ENCODE peak calls at places on chromosomes 1 and 21, in ten cellular contexts. B, J, I, F, S, R, W, V, Q and X are unnamed samples.
A peak's percentile ranks its signal among the peaks of the same experiment; 100 is the strongest.

GRCh38 chr1:23098463-23099170 is 70.0 kb downstream of the LUZP1 start:
- DNase-seq in B (no peak), J (peak; percentile 43), I (no peak), F (peak; percentile 66), S (peak; percentile 76), R (peak; percentile 36), W (peak; percentile 76), V (peak; percentile 72), Q (peak; percentile 62), X (peak; percentile 65)

GRCh38 chr1:76095800-76096199 is 21.3 kb downstream of the ST6GALNAC3 start:
- DNase-seq in B (no peak), J (no peak), I (no peak), F (no peak), S (no peak), R (no peak), W (no peak), V (peak; percentile 56), Q (no peak), X (no peak)

GRCh38 chr21:44487831-44488230 is 32.5 kb downstream of the LRRC3 start:
- DNase-seq in B (no peak), J (no peak), I (no peak), F (no peak), S (no peak), R (no peak), W (peak; percentile 72), V (peak; percentile 84), Q (peak; percentile 30), X (no peak)

GRCh38 chr1:176205322-176205914 is 1.7 kb downstream of the COP1 start:
- DNase-seq in B (no peak), J (no peak), I (no peak), F (no peak), S (no peak), R (no peak), W (no peak), V (no peak), Q (no peak), X (no peak)

GRCh38 chr1:236142358-236143103 is at the start of gene GPR137B:
- DNase-seq in B (no peak), J (no peak), I (peak; percentile 89), F (peak; percentile 42), S (peak; percentile 51), R (peak; percentile 66), W (peak; percentile 40), V (peak; percentile 65), Q (no peak), X (peak; percentile 55)

GRCh38 chr1:4599521-4599920 is 54.9 kb upstream of the AJAP1 start:
- DNase-seq in B (no peak), J (no peak), I (no peak), F (peak; percentile 22), S (no peak), R (no peak), W (no peak), V (no peak), Q (no peak), X (no peak)

GRCh38 chr1:89952021-89952995 is 42.6 kb upstream of the ZNF326 start:
- DNase-seq in B (no peak), J (no peak), I (no peak), F (no peak), S (no peak), R (no peak), W (no peak), V (no peak), Q (no peak), X (no peak)

GRCh38 chr1:23742670-23743286 is 493 bp upstream of the ELOA start:
- DNase-seq in B (no peak), J (no peak), I (no peak), F (no peak), S (peak; percentile 25), R (no peak), W (no peak), V (no peak), Q (no peak), X (peak; percentile 44)

GRCh38 chr1:88462481-88463261 is 221.4 kb upstream of the PKN2 start:
- DNase-seq in B (no peak), J (no peak), I (peak; percentile 84), F (no peak), S (peak; percentile 28), R (no peak), W (no peak), V (peak; percentile 74), Q (no peak), X (no peak)

GRCh38 chr1:24468605-24469004 is 34.0 kb upstream of the RCAN3 start:
- DNase-seq in B (no peak), J (no peak), I (no peak), F (no peak), S (no peak), R (no peak), W (no peak), V (no peak), Q (no peak), X (no peak)

GRCh38 chr1:6351480-6352137 is 42.0 kb downstream of the ACOT7 start:
- DNase-seq in B (no peak), J (no peak), I (no peak), F (peak; percentile 73), S (no peak), R (no peak), W (no peak), V (no peak), Q (no peak), X (peak; percentile 81)

GRCh38 chr1:160400284-160400645 is at the start of gene VANGL2:
- DNase-seq in B (no peak), J (no peak), I (peak; percentile 95), F (peak; percentile 78), S (peak; percentile 83), R (peak; percentile 62), W (peak; percentile 95), V (peak; percentile 96), Q (no peak), X (peak; percentile 83)

DNA sequence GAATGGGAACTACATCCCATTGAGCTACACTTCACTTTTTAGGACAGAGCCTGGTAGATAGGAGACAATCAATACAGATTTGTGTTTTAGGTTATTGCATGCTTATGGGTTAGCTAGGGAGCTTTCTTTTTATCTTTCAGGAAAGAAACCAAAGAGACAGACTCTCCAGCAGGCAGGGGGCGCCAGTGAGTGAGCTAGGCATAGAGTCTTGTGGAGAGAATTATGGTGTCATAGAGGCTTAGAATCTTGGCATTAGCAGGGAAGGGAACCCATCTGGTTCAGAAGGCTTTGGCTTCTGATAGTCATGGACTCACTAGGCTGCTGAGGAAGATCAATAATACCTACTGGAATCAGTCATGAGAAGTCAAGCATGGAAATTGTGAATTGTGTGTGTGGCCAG is at the start of gene SMCP:
- DNase-seq in B (no peak), J (no peak), I (no peak), F (no peak), S (no peak), R (no peak), W (peak; percentile 27), V (peak; percentile 84), Q (no peak), X (no peak)
- TF ChIP-seq CTCF in B (no peak), J (no peak), I (no peak), F (no peak), S (no peak), R (no peak), W (peak; percentile 40), V (peak; percentile 62), Q (no peak), X (no peak)

GRCh38 chr21:17527240-17527639 is 14.4 kb downstream of the CXADR start:
- DNase-seq in B (no peak), J (no peak), I (no peak), F (no peak), S (no peak), R (no peak), W (no peak), V (no peak), Q (peak; percentile 83), X (no peak)

GRCh38 chr21:17529648-17530047 is 16.8 kb downstream of the CXADR start:
- DNase-seq in B (no peak), J (no peak), I (no peak), F (no peak), S (no peak), R (no peak), W (no peak), V (no peak), Q (no peak), X (no peak)

GRCh38 chr21:17526771-17527170 is 13.9 kb downstream of the CXADR start:
- DNase-seq in B (no peak), J (no peak), I (no peak), F (no peak), S (no peak), R (no peak), W (no peak), V (no peak), Q (no peak), X (no peak)

GRCh38 chr21:17524635-17525034 is 11.8 kb downstream of the CXADR start:
- DNase-seq in B (no peak), J (no peak), I (no peak), F (no peak), S (no peak), R (no peak), W (no peak), V (no peak), Q (no peak), X (no peak)

DNA sequence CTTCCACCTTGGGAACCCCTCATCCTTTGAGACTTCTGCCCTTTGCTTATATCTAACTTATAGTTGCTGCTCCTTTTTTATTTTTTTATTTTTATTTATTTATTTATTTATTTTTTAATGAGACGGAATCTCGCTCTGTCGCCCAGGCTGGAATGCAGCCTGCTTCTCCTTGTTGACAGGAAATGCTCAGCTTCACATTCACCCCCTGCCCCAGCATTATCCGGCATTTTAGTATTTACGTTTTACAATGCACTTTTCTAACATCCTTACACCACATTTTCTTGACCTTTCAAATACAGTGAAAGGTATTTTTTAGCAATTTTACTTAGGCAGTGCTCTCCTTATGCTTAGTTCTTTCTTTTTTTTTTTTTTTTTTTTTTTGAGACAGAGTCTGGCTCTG is 14.9 kb downstream of the CXADR start:
- DNase-seq in B (no peak), J (no peak), I (no peak), F (no peak), S (no peak), R (no peak), W (no peak), V (no peak), Q (no peak), X (no peak)
- TF ChIP-seq EP300 in B (no peak), J (no peak), I (no peak), F (no peak), S (no peak), R (no peak), W (no peak), V (no peak), Q (no peak), X (no peak)

DNA sequence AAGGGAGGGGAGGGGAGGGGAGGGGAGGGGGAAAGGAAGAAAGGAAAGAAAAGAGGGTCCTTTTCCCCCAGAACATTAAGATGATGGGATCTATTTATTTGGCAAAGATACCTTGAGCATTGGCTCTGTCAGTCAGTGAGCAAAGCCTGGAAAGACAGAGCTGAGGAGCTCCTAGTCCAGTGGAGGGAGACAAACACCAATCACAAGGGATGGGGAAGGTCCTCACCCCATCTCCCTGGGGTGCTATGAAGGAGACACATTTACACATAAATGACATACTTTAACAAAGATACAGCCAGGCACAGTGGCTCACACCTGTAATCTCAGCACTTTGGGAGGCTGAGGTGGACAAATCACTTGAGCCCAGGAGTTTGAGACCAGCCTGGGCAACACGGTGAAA is 154.9 kb upstream of the TIAM1 start:
- DNase-seq in B (no peak), J (no peak), I (no peak), F (no peak), S (no peak), R (no peak), W (no peak), V (no peak), Q (no peak), X (no peak)
- TF ChIP-seq CTCF in B (no peak), J (no peak), I (no peak), F (no peak), S (no peak), R (no peak), W (no peak), V (peak; percentile 61), Q (peak; percentile 12), X (no peak)

GRCh38 chr1:201350884-201351283 is 26.6 kb downstream of the TNNT2 start:
- DNase-seq in B (no peak), J (no peak), I (no peak), F (no peak), S (no peak), R (no peak), W (no peak), V (no peak), Q (no peak), X (no peak)
- TF ChIP-seq EP300 in B (no peak), J (no peak), I (no peak), F (no peak), S (no peak), R (no peak), W (no peak), V (no peak), Q (no peak), X (no peak)